ENCODE peak calls at places on chromosomes 7 and 10, in six cellular contexts. One of them, this sample, is unnamed.

GRCh38 chr10:69361303-69361614 is 55.5 kb downstream of the TACR2 start:
- DNase-seq in BJ: no peak
- DNase-seq in OCI-LY7: no peak
- DNase-seq in kidney epithelial cell: no peak
- DNase-seq in RWPE1: no peak
- DNase-seq in transverse colon: no peak
- DNase-seq in this sample: no peak

GRCh38 chr10:15813415-15813814 is 46.9 kb downstream of the MINDY3 start:
- DNase-seq in BJ: no peak
- DNase-seq in OCI-LY7: no peak
- DNase-seq in kidney epithelial cell: no peak
- DNase-seq in RWPE1: no peak
- DNase-seq in transverse colon: no peak
- DNase-seq in this sample: no peak

GRCh38 chr7:30585675-30586074 is 9.0 kb upstream of the GARS1 start:
- DNase-seq in BJ: no peak
- DNase-seq in OCI-LY7: no peak
- DNase-seq in kidney epithelial cell: no peak
- DNase-seq in RWPE1: no peak
- DNase-seq in transverse colon: no peak
- DNase-seq in this sample: no peak

GRCh38 chr7:134121632-134122139 is 5.5 kb upstream of the LRGUK start:
- DNase-seq in BJ: no peak
- DNase-seq in OCI-LY7: no peak
- DNase-seq in kidney epithelial cell: no peak
- DNase-seq in RWPE1: no peak
- DNase-seq in transverse colon: no peak
- DNase-seq in this sample: no peak

GRCh38 chr7:152624218-152624617 is 51.7 kb downstream of the XRCC2 start:
- DNase-seq in BJ: no peak
- DNase-seq in OCI-LY7: no peak
- DNase-seq in kidney epithelial cell: no peak
- DNase-seq in RWPE1: no peak
- DNase-seq in transverse colon: no peak
- DNase-seq in this sample: no peak

GRCh38 chr7:127948936-127949335 is 82.3 kb downstream of the LRRC4 start:
- DNase-seq in BJ: no peak
- DNase-seq in OCI-LY7: no peak
- DNase-seq in kidney epithelial cell: no peak
- DNase-seq in RWPE1: no peak
- DNase-seq in transverse colon: no peak
- DNase-seq in this sample: no peak

GRCh38 chr7:148849393-148850098 is 34.5 kb downstream of the EZH2 start:
- DNase-seq in BJ: no peak
- DNase-seq in OCI-LY7: no peak
- DNase-seq in kidney epithelial cell: no peak
- DNase-seq in RWPE1: no peak
- DNase-seq in transverse colon: no peak
- DNase-seq in this sample: no peak

GRCh38 chr10:57968328-57969016 is 299.2 kb downstream of the IPMK start:
- DNase-seq in BJ: no peak
- DNase-seq in OCI-LY7: no peak
- DNase-seq in kidney epithelial cell: no peak
- DNase-seq in RWPE1: no peak
- DNase-seq in transverse colon: no peak
- DNase-seq in this sample: no peak

GRCh38 chr7:100745184-100745583 is 11.8 kb downstream of the ZAN start:
- DNase-seq in BJ: no peak
- DNase-seq in OCI-LY7: no peak
- DNase-seq in kidney epithelial cell: no peak
- DNase-seq in RWPE1: peak; percentile 36
- DNase-seq in transverse colon: peak; percentile 17
- DNase-seq in this sample: peak; percentile 84

GRCh38 chr10:109961181-109962001 is 38.1 kb upstream of the XPNPEP1 start:
- DNase-seq in BJ: no peak
- DNase-seq in OCI-LY7: no peak
- DNase-seq in kidney epithelial cell: no peak
- DNase-seq in RWPE1: peak; percentile 27
- DNase-seq in transverse colon: no peak
- DNase-seq in this sample: no peak

GRCh38 chr10:45035673-45036072 is 35.0 kb downstream of the ZNF22 start:
- DNase-seq in BJ: no peak
- DNase-seq in OCI-LY7: no peak
- DNase-seq in kidney epithelial cell: no peak
- DNase-seq in RWPE1: no peak
- DNase-seq in transverse colon: no peak
- DNase-seq in this sample: no peak
- TF ChIP-seq CTCF in BJ: no peak
- TF ChIP-seq CTCF in OCI-LY7: no peak
- TF ChIP-seq CTCF in kidney epithelial cell: no peak
- TF ChIP-seq CTCF in RWPE1: no peak
- TF ChIP-seq CTCF in transverse colon: no peak
- TF ChIP-seq CTCF in this sample: no peak

DNA sequence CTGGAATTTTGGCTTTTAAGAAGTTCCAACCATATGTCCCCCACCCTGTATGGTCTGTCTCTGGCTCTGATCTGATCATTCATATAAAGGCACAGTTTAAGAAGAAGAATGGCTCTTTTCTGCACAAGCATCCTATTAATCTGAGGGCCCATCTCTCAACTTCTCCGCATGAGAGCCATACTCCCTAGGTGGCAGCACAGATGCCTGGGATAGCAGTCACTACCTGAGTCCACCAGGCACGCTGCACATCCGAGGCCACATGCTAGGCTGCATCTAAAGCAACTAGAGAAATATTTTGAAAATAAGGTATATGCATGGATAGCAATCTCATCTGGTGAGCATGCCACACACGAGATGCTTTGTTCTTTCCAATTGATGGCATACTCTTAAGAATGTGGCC is 565.5 kb downstream of the PARD3 start:
- DNase-seq in BJ: no peak
- DNase-seq in OCI-LY7: no peak
- DNase-seq in kidney epithelial cell: no peak
- DNase-seq in RWPE1: peak; percentile 13
- DNase-seq in transverse colon: no peak
- DNase-seq in this sample: peak; percentile 10
- TF ChIP-seq CTCF in BJ: no peak
- TF ChIP-seq CTCF in OCI-LY7: no peak
- TF ChIP-seq CTCF in kidney epithelial cell: peak; percentile 30
- TF ChIP-seq CTCF in RWPE1: no peak
- TF ChIP-seq CTCF in transverse colon: no peak
- TF ChIP-seq CTCF in this sample: no peak

GRCh38 chr10:132632851-132633684 is 95.5 kb downstream of the INPP5A start:
- DNase-seq in BJ: no peak
- DNase-seq in OCI-LY7: no peak
- DNase-seq in kidney epithelial cell: no peak
- DNase-seq in RWPE1: no peak
- DNase-seq in transverse colon: no peak
- DNase-seq in this sample: no peak

GRCh38 chr10:132634947-132635271 is 97.3 kb downstream of the INPP5A start:
- DNase-seq in BJ: no peak
- DNase-seq in OCI-LY7: no peak
- DNase-seq in kidney epithelial cell: no peak
- DNase-seq in RWPE1: no peak
- DNase-seq in transverse colon: no peak
- DNase-seq in this sample: no peak

GRCh38 chr10:132632091-132632561 is 94.5 kb downstream of the INPP5A start:
- DNase-seq in BJ: no peak
- DNase-seq in OCI-LY7: no peak
- DNase-seq in kidney epithelial cell: no peak
- DNase-seq in RWPE1: no peak
- DNase-seq in transverse colon: no peak
- DNase-seq in this sample: no peak

GRCh38 chr10:132636358-132636757 is 98.8 kb downstream of the INPP5A start:
- DNase-seq in BJ: no peak
- DNase-seq in OCI-LY7: no peak
- DNase-seq in kidney epithelial cell: no peak
- DNase-seq in RWPE1: no peak
- DNase-seq in transverse colon: no peak
- DNase-seq in this sample: no peak

DNA sequence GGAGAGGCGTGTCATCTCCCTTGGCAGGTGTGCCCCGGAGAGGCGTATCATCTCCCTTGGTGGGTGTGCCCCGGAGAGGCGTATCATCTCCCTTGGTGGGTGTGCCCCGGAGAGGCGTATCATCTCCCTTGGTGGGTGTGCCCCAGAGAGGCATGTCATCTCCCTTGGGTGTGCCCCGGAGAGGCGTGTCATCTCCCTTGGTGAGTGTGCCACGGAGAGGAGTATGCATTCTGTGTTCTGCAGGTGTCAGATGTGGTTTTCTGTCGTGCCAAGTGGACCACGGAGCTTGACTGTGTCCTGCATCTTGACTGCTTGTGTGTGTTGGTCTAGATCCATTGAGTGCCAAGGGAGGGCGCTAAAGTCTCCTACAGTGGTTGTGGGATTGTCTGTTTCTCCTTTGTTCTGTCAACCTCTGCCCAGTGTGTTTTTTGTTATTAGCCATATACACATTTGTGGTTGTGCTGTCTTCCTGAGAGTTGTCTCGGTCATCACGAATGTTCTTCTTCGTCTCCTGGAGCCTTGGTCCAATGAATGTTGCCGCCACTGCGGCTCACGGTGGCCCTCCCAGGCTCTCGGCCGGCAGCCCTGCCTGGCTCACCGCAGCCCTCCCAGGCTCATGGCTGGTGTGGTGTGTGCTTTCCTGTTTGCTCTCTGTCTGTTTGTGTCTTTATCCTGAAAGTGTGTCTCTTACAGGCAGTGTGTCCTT is 96.8 kb downstream of the INPP5A start:
- DNase-seq in BJ: no peak
- DNase-seq in OCI-LY7: peak; percentile 10
- DNase-seq in kidney epithelial cell: no peak
- DNase-seq in RWPE1: no peak
- DNase-seq in transverse colon: peak; percentile 69
- DNase-seq in this sample: no peak
- TF ChIP-seq CTCF in BJ: peak; percentile 1
- TF ChIP-seq CTCF in OCI-LY7: peak; percentile 54
- TF ChIP-seq CTCF in kidney epithelial cell: no peak
- TF ChIP-seq CTCF in RWPE1: no peak
- TF ChIP-seq CTCF in transverse colon: no peak
- TF ChIP-seq CTCF in this sample: no peak

DNA sequence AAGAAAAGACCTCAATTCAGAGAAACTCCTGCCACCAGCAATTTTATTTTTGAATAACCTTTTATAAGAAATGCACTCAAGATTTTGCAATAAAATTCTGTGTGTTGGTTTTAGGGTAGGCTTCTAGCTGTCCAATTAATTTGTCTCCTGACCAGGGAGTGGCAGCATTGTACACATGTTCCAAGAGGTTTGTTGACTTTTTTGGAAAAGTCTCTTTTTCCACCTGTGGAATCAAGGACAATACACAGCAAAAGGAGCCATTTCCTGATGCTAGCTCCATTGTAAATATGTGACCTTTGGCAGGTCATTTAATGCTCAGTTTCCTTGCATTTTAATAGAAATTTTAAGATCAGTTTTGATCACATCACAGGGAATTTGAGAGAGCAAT is 1.8 kb downstream of the GIMAP5 start:
- DNase-seq in BJ: no peak
- DNase-seq in OCI-LY7: no peak
- DNase-seq in kidney epithelial cell: no peak
- DNase-seq in RWPE1: no peak
- DNase-seq in transverse colon: no peak
- DNase-seq in this sample: no peak
- TF ChIP-seq CTCF in BJ: no peak
- TF ChIP-seq CTCF in OCI-LY7: peak; percentile 42
- TF ChIP-seq CTCF in kidney epithelial cell: no peak
- TF ChIP-seq CTCF in RWPE1: peak; percentile 3
- TF ChIP-seq CTCF in transverse colon: no peak
- TF ChIP-seq CTCF in this sample: no peak

GRCh38 chr7:48337012-48337621 is 165.9 kb downstream of the ABCA13 start:
- DNase-seq in BJ: no peak
- DNase-seq in OCI-LY7: peak; percentile 11
- DNase-seq in kidney epithelial cell: no peak
- DNase-seq in RWPE1: peak; percentile 47
- DNase-seq in transverse colon: no peak
- DNase-seq in this sample: peak; percentile 24
- TF ChIP-seq CTCF in BJ: peak; percentile 51
- TF ChIP-seq CTCF in OCI-LY7: peak; percentile 71
- TF ChIP-seq CTCF in kidney epithelial cell: peak; percentile 73
- TF ChIP-seq CTCF in RWPE1: peak; percentile 49
- TF ChIP-seq CTCF in transverse colon: no peak
- TF ChIP-seq CTCF in this sample: peak; percentile 38

DNA sequence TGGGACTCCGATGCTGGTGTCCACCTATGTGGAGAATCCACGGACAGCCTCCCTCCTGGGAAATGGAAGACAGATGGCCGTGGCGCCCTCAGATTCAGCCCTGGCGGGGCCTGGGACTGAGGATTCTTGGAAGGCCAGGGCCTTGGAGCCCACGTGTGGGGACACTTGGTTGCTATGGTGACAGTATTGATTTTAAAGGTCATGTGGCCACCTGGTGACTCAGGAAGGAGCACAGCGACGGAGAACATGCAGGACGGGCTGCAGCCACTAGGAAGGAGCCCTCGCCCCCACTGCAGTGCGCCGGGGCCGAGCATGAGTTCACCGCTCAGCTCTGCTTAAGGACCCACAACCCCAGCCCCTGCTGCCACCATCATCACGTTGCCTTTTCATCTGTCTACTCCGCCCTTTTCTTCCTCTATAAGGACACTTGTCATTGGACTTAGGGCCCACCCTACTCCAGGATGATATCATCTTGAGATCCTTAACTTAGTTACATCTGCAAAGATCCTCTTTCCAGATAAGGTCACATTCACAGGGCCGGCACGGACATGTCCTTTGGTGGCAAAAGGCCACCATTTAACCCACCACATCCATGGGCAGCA is 3.7 kb upstream of the STK32C start:
- DNase-seq in BJ: no peak
- DNase-seq in OCI-LY7: no peak
- DNase-seq in kidney epithelial cell: no peak
- DNase-seq in RWPE1: no peak
- DNase-seq in transverse colon: no peak
- DNase-seq in this sample: no peak
- TF ChIP-seq CTCF in BJ: no peak
- TF ChIP-seq CTCF in OCI-LY7: no peak
- TF ChIP-seq CTCF in kidney epithelial cell: no peak
- TF ChIP-seq CTCF in RWPE1: no peak
- TF ChIP-seq CTCF in transverse colon: no peak
- TF ChIP-seq CTCF in this sample: no peak